ENCODE peak calls at places on chromosomes 6 and 20, in five cellular contexts. G is NCI-H226; D is stimulated activated CD8-positive, alpha-beta memory T cell treated with anti-CD3 and anti-CD28 coated beads, Interleukin-7, amount 100 ng/mL, for 24 hours; B is GM20000; Q is PC-3. V is an unnamed sample.

GRCh38 chr6:138498575-138499302 is 555 bp downstream of the NHSL1 start:
- DNase-seq in Q (no peak), B (no peak), D (no peak), G (no peak), V (peak; percentile 53)

GRCh38 chr6:101396552-101397173 is 3.2 kb downstream of the GRIK2 start:
- DNase-seq in D (no peak), G (peak; percentile 29), B (peak; percentile 75), Q (peak; percentile 77), V (peak; percentile 83)

GRCh38 chr20:19588731-19589130 is 169.3 kb upstream of the RIN2 start:
- DNase-seq in Q (peak; percentile 32), D (no peak), G (no peak), B (no peak), V (no peak)

GRCh38 chr6:113690255-113690956 is 166.7 kb upstream of the MARCKS start:
- DNase-seq in G (peak; percentile 80), D (no peak), B (peak; percentile 25), Q (peak; percentile 80), V (peak; percentile 29)

GRCh38 chr6:19925533-19925932 is 88.4 kb downstream of the ID4 start:
- DNase-seq in Q (no peak), G (no peak), D (no peak), B (no peak), V (no peak)

GRCh38 chr6:82573200-82573972 is 209.8 kb downstream of the TPBG start:
- DNase-seq in D (no peak), Q (no peak), G (no peak), B (no peak), V (no peak)

GRCh38 chr20:1105599-1106194 is 12.7 kb upstream of the PSMF1 start:
- DNase-seq in D (no peak), B (no peak), G (no peak), Q (no peak), V (no peak)

GRCh38 chr20:51258582-51259175 is 235.8 kb upstream of the KCNG1 start:
- DNase-seq in G (peak; percentile 60), B (no peak), D (no peak), Q (peak; percentile 61), V (no peak)

GRCh38 chr6:63140682-63141318 is 70.5 kb upstream of the FKBP1C start:
- DNase-seq in B (no peak), G (no peak), D (no peak), Q (no peak), V (no peak)

GRCh38 chr6:24951831-24952299 is 16.1 kb upstream of the RIPOR2 start:
- DNase-seq in Q (no peak), D (no peak), G (no peak), B (no peak), V (peak; percentile 53)

GRCh38 chr20:1212607-1213396 is 9.5 kb downstream of the C20orf202 start:
- DNase-seq in B (peak; percentile 74), Q (peak; percentile 87), G (no peak), D (no peak), V (peak; percentile 91)

GRCh38 chr6:37576336-37576737 is 76.6 kb upstream of the CCDC167 start:
- DNase-seq in B (no peak), D (no peak), Q (peak; percentile 81), G (peak; percentile 32), V (no peak)

GRCh38 chr6:31474871-31475286 is 23.1 kb upstream of the MICB start:
- DNase-seq in B (no peak), G (no peak), Q (no peak), D (no peak), V (no peak)

GRCh38 chr20:32007787-32008616 is 2.2 kb upstream of the CCM2L start:
- DNase-seq in Q (no peak), D (no peak), B (no peak), G (peak; percentile 63), V (no peak)

GRCh38 chr6:3406928-3407809 is 49.7 kb downstream of the SLC22A23 start:
- DNase-seq in G (no peak), Q (peak; percentile 58), D (no peak), B (no peak), V (peak; percentile 82)